ENCODE peak calls at places on chromosomes 3 and 15, in five cellular contexts. B is HepG2, Z is neuronal stem cell, Q is K562, P is MM.1S. M is an unnamed sample.

GRCh38 chr3:122697952-122698625 is 17.4 kb downstream of the PARP14 start:
- DNase-seq in B (no peak), Z (no peak), Q (no peak), P (no peak), M (no peak)

GRCh38 chr3:77906102-77906709 is 866.3 kb downstream of the ROBO2 start:
- DNase-seq in B (no peak), Z (no peak), Q (no peak), P (no peak), M (no peak)

GRCh38 chr15:74179983-74180688 is 6.6 kb downstream of the ISLR start:
- DNase-seq in B (no peak), Z (no peak), Q (no peak), P (no peak), M (no peak)

GRCh38 chr3:15805756-15806266 is 8.0 kb upstream of the ANKRD28 start:
- DNase-seq in B (no peak), Z (no peak), Q (peak; percentile 27), P (peak; percentile 85), M (no peak)

GRCh38 chr15:25772500-25772899 is 90.6 kb downstream of the ATP10A start:
- DNase-seq in B (peak; percentile 70), Z (no peak), Q (no peak), P (no peak), M (no peak)

GRCh38 chr15:60682115-60682514 is 203.2 kb upstream of the ICE2 start:
- DNase-seq in B (no peak), Z (no peak), Q (no peak), P (no peak), M (no peak)

GRCh38 chr3:119290613-119291012 is 3.6 kb upstream of the ARHGAP31 start:
- DNase-seq in B (no peak), Z (no peak), Q (no peak), P (no peak), M (no peak)

GRCh38 chr3:66450389-66451022 is 50.3 kb downstream of the LRIG1 start:
- DNase-seq in B (no peak), Z (no peak), Q (no peak), P (no peak), M (no peak)

GRCh38 chr15:94848054-94848453 is 616.7 kb downstream of the MCTP2 start:
- DNase-seq in B (no peak), Z (no peak), Q (no peak), P (no peak), M (no peak)

GRCh38 chr3:10419637-10420232 is 85.7 kb downstream of the ATP2B2 start:
- DNase-seq in B (no peak), Z (no peak), Q (peak; percentile 55), P (no peak), M (peak; percentile 17)

GRCh38 chr3:45597581-45597980 is 3.0 kb downstream of the LIMD1 start:
- DNase-seq in B (no peak), Z (no peak), Q (no peak), P (no peak), M (no peak)
- H3K9ac ChIP-seq in B (peak overlapping the region; percentile 15), Z (no peak overlapping the region), Q (peak overlapping the region; percentile 85), P (peak overlapping the region; percentile 96), M (peak overlapping the region; percentile 88)

GRCh38 chr15:52178765-52179164 is 12.4 kb downstream of the GNB5 start:
- DNase-seq in B (no peak), Z (no peak), Q (no peak), P (no peak), M (no peak)

GRCh38 chr15:52180851-52181450 is 10.2 kb downstream of the GNB5 start:
- DNase-seq in B (no peak), Z (no peak), Q (no peak), P (no peak), M (no peak)

GRCh38 chr15:52181938-52182780 is 9.0 kb downstream of the GNB5 start:
- DNase-seq in B (peak; percentile 33), Z (no peak), Q (no peak), P (no peak), M (no peak)

GRCh38 chr15:52179278-52180195 is 11.7 kb downstream of the GNB5 start:
- DNase-seq in B (peak; percentile 57), Z (peak; percentile 82), Q (peak; percentile 81), P (peak; percentile 89), M (peak; percentile 80)

DNA sequence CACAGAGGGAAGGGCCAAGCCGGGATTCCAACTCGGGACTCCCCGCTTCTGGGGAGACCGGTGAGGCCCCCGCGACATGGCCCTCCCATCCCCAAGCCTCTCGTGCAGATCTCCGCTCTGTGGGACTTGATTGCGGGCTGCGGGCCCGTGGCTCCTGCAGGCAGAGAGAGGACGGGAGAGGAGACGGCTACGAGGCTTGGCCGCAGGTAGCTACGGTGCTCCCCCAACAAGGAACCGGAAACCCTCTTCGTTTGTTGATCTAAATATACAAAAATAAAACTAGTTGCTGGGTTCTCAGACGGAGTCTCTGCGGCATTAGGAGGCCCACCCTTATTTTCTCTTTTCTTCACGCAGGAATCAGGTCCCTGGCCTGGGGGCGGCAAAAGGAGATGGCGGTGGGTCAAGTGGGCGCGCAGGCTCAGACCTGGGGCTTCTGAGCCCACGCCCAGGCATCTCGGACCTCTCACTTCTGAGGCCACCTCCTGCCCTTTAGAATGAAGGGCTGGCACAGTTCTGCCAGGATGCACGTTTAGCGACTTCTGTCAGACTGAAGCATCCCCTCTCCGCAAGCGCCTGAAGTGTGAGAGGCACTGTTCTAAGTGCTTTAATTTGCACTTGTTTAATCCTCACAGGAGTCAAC is 10.9 kb downstream of the GNB5 start:
- DNase-seq in B (no peak), Z (no peak), Q (no peak), P (peak; percentile 62), M (no peak)
- H3K27ac ChIP-seq in B (no peak overlapping the region), Z (no peak overlapping the region), Q (no peak overlapping the region), P (peak overlapping the region; percentile 82), M (no peak overlapping the region)

DNA sequence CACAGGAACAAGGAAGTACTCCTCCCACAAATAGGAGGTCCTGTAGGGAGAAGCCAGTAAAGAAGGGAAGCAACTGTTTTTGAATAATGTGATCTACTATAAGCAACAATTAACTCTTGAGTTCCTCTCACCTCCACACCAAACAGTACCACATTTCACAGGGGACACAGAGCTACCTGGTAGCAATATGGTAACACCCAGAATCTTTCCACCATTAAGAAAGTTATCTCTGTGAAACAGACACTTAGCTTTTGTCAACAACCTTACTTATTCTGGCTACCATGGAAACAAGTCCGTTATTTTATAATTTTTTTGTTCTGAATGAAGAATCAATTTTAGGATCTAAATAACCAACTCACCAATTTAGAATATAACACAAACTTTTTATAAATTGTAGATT is 49.5 kb downstream of the TBL1XR1 start:
- DNase-seq in B (no peak), Z (no peak), Q (peak; percentile 40), P (no peak), M (no peak)
- H3K9ac ChIP-seq in B (no peak overlapping the region), Z (no peak overlapping the region), Q (no peak overlapping the region), P (no peak overlapping the region), M (no peak overlapping the region)

GRCh38 chr3:36906504-36907149 is 38.2 kb downstream of the TRANK1 start:
- DNase-seq in B (no peak), Z (no peak), Q (no peak), P (no peak), M (peak; percentile 54)

GRCh38 chr3:36909666-36910065 is 35.2 kb downstream of the TRANK1 start:
- DNase-seq in B (no peak), Z (no peak), Q (no peak), P (no peak), M (no peak)

GRCh38 chr3:36909181-36909580 is 35.7 kb downstream of the TRANK1 start:
- DNase-seq in B (no peak), Z (no peak), Q (no peak), P (no peak), M (no peak)

GRCh38 chr3:36908647-36909180 is 36.1 kb downstream of the TRANK1 start:
- DNase-seq in B (no peak), Z (no peak), Q (no peak), P (no peak), M (no peak)

GRCh38 chr3:36907911-36908646 is 36.8 kb downstream of the TRANK1 start:
- DNase-seq in B (peak; percentile 25), Z (no peak), Q (peak; percentile 49), P (peak; percentile 76), M (peak; percentile 80)
- H3K27ac ChIP-seq in B (no peak overlapping the region), Z (no peak overlapping the region), Q (peak overlapping the region; percentile 38), P (peak overlapping the region; percentile 36), M (peak overlapping the region; percentile 92)

GRCh38 chr3:172153335-172153861 is 114.0 kb downstream of the FNDC3B start:
- DNase-seq in B (no peak), Z (no peak), Q (no peak), P (no peak), M (peak; percentile 8)
- H3K9ac ChIP-seq in B (no peak overlapping the region), Z (no peak overlapping the region), Q (peak overlapping the region; percentile 66), P (peak overlapping the region; percentile 5), M (no peak overlapping the region)

GRCh38 chr15:64133619-64134018 is 17.9 kb upstream of the SNX22 start:
- DNase-seq in B (no peak), Z (no peak), Q (no peak), P (no peak), M (no peak)

GRCh38 chr15:64138542-64138941 is 13.0 kb upstream of the SNX22 start:
- DNase-seq in B (no peak), Z (no peak), Q (no peak), P (no peak), M (no peak)

GRCh38 chr15:64141798-64142512 is 9.6 kb upstream of the SNX22 start:
- DNase-seq in B (no peak), Z (no peak), Q (no peak), P (no peak), M (no peak)

GRCh38 chr15:64134322-64134829 is 17.2 kb upstream of the SNX22 start:
- DNase-seq in B (no peak), Z (no peak), Q (no peak), P (no peak), M (no peak)

GRCh38 chr15:64137226-64137833 is 14.2 kb upstream of the SNX22 start:
- DNase-seq in B (no peak), Z (no peak), Q (no peak), P (no peak), M (no peak)
- H3K27ac ChIP-seq in B (no peak overlapping the region), Z (no peak overlapping the region), Q (no peak overlapping the region), P (no peak overlapping the region), M (no peak overlapping the region)

DNA sequence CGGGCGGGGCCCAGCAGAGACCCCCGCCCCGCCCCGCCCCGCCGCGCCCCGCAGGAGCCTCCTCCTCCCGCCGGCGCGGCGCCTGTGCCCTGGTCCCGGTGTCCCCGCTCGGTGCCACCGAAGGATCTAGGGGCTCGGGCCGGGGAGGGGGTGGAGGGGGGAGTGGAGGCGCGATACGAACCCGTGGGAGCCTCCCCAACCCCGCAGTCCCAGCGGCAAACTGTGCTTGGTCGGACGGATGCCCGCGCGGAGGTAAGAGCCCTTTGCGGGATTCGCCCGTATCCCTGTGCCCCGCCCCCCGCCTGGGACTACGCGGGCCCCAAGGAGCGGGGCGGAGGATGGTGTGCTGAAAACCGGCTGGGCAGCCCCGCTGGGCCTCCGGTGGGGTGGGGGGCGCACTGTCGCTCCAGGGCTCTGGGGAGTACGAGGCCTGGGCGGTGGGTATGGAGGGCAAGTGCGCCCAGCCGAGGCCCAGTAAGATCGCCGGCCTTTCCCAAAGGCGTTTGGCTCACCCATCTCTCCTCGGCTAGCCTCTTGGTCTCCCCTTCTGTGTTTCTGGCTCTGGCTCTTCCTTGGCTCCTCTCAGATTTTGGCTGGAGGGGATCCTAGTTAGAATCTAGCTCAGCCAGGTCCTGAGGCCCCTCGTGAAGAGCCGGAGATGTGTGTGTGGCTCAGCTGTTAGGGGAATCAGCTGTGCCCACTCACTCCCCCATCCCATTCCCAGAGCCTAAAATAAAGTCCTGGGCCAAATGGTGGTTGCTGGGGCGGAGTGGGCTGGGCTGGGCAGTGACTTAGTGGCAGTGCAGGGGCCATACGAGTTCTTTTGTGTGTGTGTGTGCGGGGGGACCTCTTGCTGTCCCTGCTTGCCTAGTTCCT is 65.7 kb upstream of the POLG start:
- DNase-seq in B (no peak), Z (no peak), Q (no peak), P (peak; percentile 21), M (no peak)
- H3K9ac ChIP-seq in B (no peak overlapping the region), Z (no peak overlapping the region), Q (no peak overlapping the region), P (peak overlapping the region; percentile 76), M (no peak overlapping the region)

GRCh38 chr3:149584236-149584635 is 73.6 kb downstream of the WWTR1 start:
- DNase-seq in B (no peak), Z (no peak), Q (no peak), P (no peak), M (no peak)
- H3K27ac ChIP-seq in B (no peak overlapping the region), Z (no peak overlapping the region), Q (no peak overlapping the region), P (no peak overlapping the region), M (no peak overlapping the region)

M was measured in DND-41.